ENCODE peak calls at places on chromosomes 4 and X, in eight cellular contexts. G is cardiac fibroblast; O is AG10803; B is AG09309; Q is CD8-positive, alpha-beta T cell; Z is endothelial cell; H is CD4-positive, alpha-beta T cell; W is osteocyte. X is an unnamed sample.

GRCh38 chrX:139795196-139795595 is 87.2 kb upstream of the MCF2 start:
- DNase-seq in G (no peak), O (no peak), B (no peak), Q (no peak), Z (no peak), H (no peak), W (no peak), X (no peak)

GRCh38 chr4:142396279-142396678 is 449.8 kb downstream of the INPP4B start:
- DNase-seq in G (peak), O (peak), B (no peak), Q (no peak), Z (no peak), H (no peak), W (no peak), X (no peak)

GRCh38 chr4:40923326-40924095 is 173.8 kb downstream of the NSUN7 start:
- DNase-seq in G (no peak), O (no peak), B (no peak), Q (no peak), Z (no peak), H (no peak), W (no peak), X (no peak)

GRCh38 chr4:54100607-54101189 is 735 bp downstream of the GSX2 start:
- DNase-seq in G (no peak), O (no peak), B (no peak), Q (no peak), Z (no peak), H (no peak), W (no peak), X (no peak)

GRCh38 chr4:69823481-69824186 is 36.3 kb downstream of the SULT1E1 start:
- DNase-seq in G (peak), O (peak), B (no peak), Q (peak), Z (no peak), H (peak), W (no peak), X (no peak)

GRCh38 chrX:119523664-119524184 is 41.5 kb downstream of the STEEP1 start:
- DNase-seq in G (no peak), O (no peak), B (no peak), Q (no peak), Z (no peak), H (no peak), W (no peak), X (no peak)

GRCh38 chr4:101400096-101400495 is 52.8 kb upstream of the PPP3CA start:
- DNase-seq in G (peak), O (no peak), B (no peak), Q (no peak), Z (no peak), H (no peak), W (no peak), X (no peak)

GRCh38 chrX:140733766-140734342 is 24.3 kb downstream of the LINC00632 start:
- DNase-seq in G (peak), O (peak), B (peak), Q (no peak), Z (peak), H (no peak), W (no peak), X (no peak)

GRCh38 chr4:6340446-6341015 is 70.9 kb downstream of the WFS1 start:
- DNase-seq in G (no peak), O (no peak), B (no peak), Q (no peak), Z (no peak), H (no peak), W (no peak), X (no peak)

GRCh38 chrX:17590892-17591740 is 146.2 kb upstream of the SCML1 start:
- DNase-seq in G (peak), O (peak), B (peak), Q (no peak), Z (peak), H (no peak), W (no peak), X (peak)

GRCh38 chr4:2424581-2424980 is 5.8 kb downstream of the CFAP99 start:
- DNase-seq in G (peak), O (peak), B (no peak), Q (no peak), Z (no peak), H (no peak), W (no peak), X (peak)

GRCh38 chrX:20653070-20653469 is 386.4 kb upstream of the RPS6KA3 start:
- DNase-seq in G (no peak), O (peak), B (no peak), Q (no peak), Z (no peak), H (no peak), W (no peak), X (no peak)

GRCh38 chrX:118197730-118198129 is 81.1 kb upstream of the KLHL13 start:
- DNase-seq in G (no peak), O (no peak), B (no peak), Q (no peak), Z (no peak), H (no peak), W (no peak), X (no peak)

GRCh38 chrX:54447461-54447860 is 7.3 kb downstream of the TSR2 start:
- DNase-seq in G (peak), O (peak), B (no peak), Q (no peak), Z (no peak), H (no peak), W (no peak), X (no peak)

GRCh38 chr4:99301376-99302164 is 10.8 kb upstream of the ADH1A start:
- DNase-seq in G (peak), O (peak), B (no peak), Q (no peak), Z (no peak), H (no peak), W (no peak), X (no peak)

GRCh38 chrX:24846551-24847170 is 152.9 kb downstream of the POLA1 start:
- DNase-seq in G (peak), O (peak), B (no peak), Q (no peak), Z (no peak), H (no peak), W (no peak), X (no peak)

GRCh38 chr4:168440442-168441264 is 39.6 kb downstream of the DDX60L start:
- DNase-seq in G (peak), O (peak), B (peak), Q (no peak), Z (no peak), H (no peak), W (no peak), X (no peak)

GRCh38 chr4:533318-534100 is 34.5 kb downstream of the PIGG start:
- DNase-seq in G (no peak), O (no peak), B (no peak), Q (no peak), Z (no peak), H (no peak), W (peak), X (no peak)

GRCh38 chr4:36183665-36184393 is 60.5 kb downstream of the ARAP2 start:
- DNase-seq in G (no peak), O (no peak), B (no peak), Q (no peak), Z (no peak), H (no peak), W (no peak), X (no peak)

GRCh38 chr4:42167709-42168108 is 15.3 kb upstream of the BEND4 start:
- DNase-seq in G (no peak), O (no peak), B (no peak), Q (no peak), Z (no peak), H (no peak), W (no peak), X (no peak)

GRCh38 chr4:94127707-94128328 is 79.8 kb upstream of the SMARCAD1 start:
- DNase-seq in G (peak), O (peak), B (no peak), Q (no peak), Z (no peak), H (no peak), W (no peak), X (no peak)

GRCh38 chr4:150181536-150181935 is 103.3 kb downstream of the DCLK2 start:
- DNase-seq in G (peak), O (peak), B (no peak), Q (no peak), Z (peak), H (no peak), W (no peak), X (no peak)

GRCh38 chr4:185589067-185589844 is 53.9 kb upstream of the PDLIM3 start:
- DNase-seq in G (peak), O (no peak), B (peak), Q (no peak), Z (no peak), H (no peak), W (no peak), X (no peak)

DNA sequence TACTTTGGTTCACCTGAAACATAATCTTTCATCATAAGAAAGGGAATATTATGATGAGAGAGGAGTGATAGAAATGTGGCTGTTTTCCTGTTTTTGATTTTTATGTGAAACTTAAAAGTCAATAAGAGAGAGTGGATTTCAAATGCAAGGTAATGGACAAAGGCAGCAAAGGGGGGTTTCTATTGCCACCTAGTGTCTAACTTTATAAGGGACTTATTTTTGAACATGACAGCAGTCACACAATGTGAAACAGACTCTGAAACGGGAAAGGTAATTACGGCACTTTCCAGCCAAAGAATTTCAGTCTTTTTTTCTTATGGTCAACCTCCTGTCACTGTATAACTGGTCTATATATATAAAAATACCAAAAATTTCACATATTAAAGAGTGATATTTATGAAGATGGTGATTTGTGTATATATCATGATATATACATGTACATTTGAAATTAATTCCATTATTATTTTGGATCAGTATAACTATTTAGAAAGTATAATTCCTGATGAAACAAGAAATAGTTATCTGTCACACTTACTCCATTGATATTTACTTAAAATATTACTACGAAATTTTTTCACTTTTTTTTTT is 127.1 kb downstream of the FBXO8 start:
- DNase-seq in G (peak), O (peak), B (no peak), Q (no peak), Z (no peak), H (no peak), W (no peak), X (no peak)
- TF ChIP-seq CTCF in G (peak), O (peak), B (peak), Q (peak), Z (peak), H (peak), W (peak), X (peak)

GRCh38 chr4:21952549-21952948 is 4.0 kb upstream of the KCNIP4 start:
- DNase-seq in G (no peak), O (no peak), B (no peak), Q (no peak), Z (no peak), H (no peak), W (no peak), X (no peak)
- TF ChIP-seq CTCF in G (no peak), O (no peak), B (no peak), Q (no peak), Z (no peak), H (no peak), W (no peak), X (no peak)

DNA sequence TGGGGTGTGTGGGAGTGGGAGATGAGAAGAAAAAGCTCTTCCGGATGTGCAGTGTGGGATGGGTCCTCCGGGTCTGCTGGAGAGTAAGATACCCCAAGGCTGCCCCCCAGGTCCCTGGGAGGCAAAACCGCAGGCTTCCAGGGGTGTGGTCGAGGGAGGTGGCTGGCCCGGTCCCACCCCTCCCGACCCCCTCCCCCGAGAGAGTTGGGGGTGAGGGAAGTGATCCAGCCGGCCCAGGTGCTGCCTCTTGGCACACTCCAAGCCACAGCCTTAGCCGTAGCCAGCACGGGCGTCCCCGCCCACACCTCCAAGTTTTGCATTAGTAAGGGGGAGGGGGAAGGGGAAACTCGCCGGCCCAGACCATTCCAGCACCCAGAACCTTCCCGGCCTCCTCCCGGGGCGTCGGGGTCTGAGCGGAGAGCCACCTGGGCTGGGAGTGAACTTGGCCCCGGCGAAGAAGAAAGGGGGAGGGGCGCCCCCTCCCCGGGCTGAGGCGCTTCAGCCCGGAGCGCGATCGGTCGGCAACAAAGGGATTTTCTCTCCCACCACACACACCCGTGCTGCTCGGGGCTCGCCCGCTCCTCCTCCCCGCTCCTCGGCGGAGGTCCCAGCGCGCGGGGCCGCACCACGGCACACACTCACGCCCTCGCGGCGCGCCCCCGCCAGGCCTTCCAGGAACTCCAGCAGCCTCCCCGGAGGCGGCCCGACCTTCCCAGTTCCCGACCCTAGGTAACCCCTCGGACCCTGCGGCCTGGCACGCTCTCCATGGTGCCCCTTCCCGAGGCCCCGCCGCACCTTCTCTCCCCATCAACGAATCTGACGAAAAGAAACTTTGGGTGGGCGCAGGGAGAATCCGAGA is 14.4 kb downstream of the BCOR start:
- DNase-seq in G (no peak), O (no peak), B (no peak), Q (no peak), Z (no peak), H (no peak), W (no peak), X (no peak)
- TF ChIP-seq CTCF in G (no peak), O (no peak), B (no peak), Q (no peak), Z (no peak), H (no peak), W (no peak), X (peak)

GRCh38 chrX:50941638-50942037 is 31.1 kb downstream of the BMP15 start:
- DNase-seq in G (no peak), O (no peak), B (no peak), Q (no peak), Z (no peak), H (no peak), W (no peak), X (no peak)
- TF ChIP-seq CTCF in G (peak), O (peak), B (peak), Q (no peak), Z (no peak), H (no peak), W (peak), X (peak)

DNA sequence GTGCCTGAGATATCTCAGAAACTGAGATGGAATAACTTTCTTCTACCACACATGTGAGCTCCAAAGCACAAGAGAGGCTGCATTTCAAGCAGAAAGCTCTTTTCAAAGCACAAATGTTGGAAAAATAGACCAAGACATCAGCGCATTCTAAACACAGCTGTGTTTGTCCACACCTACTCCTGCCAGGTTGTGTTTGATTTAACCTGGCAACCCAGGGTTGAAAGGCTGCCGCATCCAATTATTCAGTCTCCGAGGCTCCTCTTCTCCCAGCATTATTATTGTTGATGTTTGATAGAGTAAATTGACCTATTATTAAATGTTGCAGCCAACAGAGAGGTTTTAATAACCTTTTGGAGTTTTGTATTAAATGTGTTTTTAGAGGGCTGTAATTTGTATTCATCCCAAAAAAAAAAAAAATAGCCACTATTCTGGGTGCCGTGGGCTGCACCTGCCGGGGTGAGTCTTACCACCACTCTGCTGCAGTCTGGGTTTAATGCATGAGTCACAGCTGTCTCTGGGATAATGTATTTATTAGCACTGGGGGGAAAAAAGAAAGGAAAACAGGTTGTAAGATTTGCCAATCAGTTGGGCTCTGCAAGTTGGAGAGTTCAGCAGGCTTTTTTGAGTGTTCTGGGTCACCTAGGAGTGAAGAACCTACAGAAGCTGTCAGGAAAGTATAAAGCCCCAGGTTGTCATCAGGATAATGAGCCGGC is 105.2 kb upstream of the NOCT start:
- DNase-seq in G (peak), O (no peak), B (no peak), Q (no peak), Z (no peak), H (no peak), W (no peak), X (no peak)
- TF ChIP-seq CTCF in G (no peak), O (no peak), B (no peak), Q (no peak), Z (no peak), H (no peak), W (no peak), X (no peak)

GRCh38 chr4:15149842-15150592 is 147.7 kb downstream of the CPEB2 start:
- DNase-seq in G (peak), O (peak), B (peak), Q (no peak), Z (peak), H (no peak), W (peak), X (no peak)
- TF ChIP-seq CTCF in G (peak), O (peak), B (peak), Q (no peak), Z (no peak), H (no peak), W (peak), X (no peak)

X was measured in type B pancreatic cell.